ENCODE peak calls at places on chromosomes 11 and 22, in four cellular contexts. B is HFFc6; N is HFF-Myc; G is activated T-helper 1 cell treated with anti-CD3 and anti-CD28 coated beads, Interleukin-2, amount 50 U/mL, for 16 hours. F is an unnamed sample.

GRCh38 chr11:117037279-117037951 is 60.8 kb downstream of the SIK3 start:
- DNase-seq in G (no peak), B (peak), N (no peak), F (peak)

GRCh38 chr22:19994851-19995610 is 21.6 kb downstream of the ARVCF start:
- DNase-seq in N (no peak), B (no peak), G (no peak), F (no peak)

GRCh38 chr11:73851046-73851764 is 25.4 kb downstream of the COA4 start:
- DNase-seq in N (no peak), G (no peak), B (no peak), F (peak)

GRCh38 chr11:90237004-90237403 is 14.2 kb upstream of the CHORDC1 start:
- DNase-seq in B (no peak), N (no peak), G (no peak), F (peak)

GRCh38 chr11:116596346-116597260 is 176.2 kb downstream of the BUD13 start:
- DNase-seq in G (no peak), B (no peak), N (no peak), F (no peak)

GRCh38 chr22:50326959-50327710 is at the start of gene DENND6B:
- DNase-seq in G (peak), N (no peak), B (peak), F (peak)

GRCh38 chr11:134841411-134841810 is 429.4 kb upstream of the B3GAT1 start:
- DNase-seq in N (no peak), G (no peak), B (no peak), F (no peak)

GRCh38 chr11:91970604-91971003 is 254.0 kb upstream of the FAT3 start:
- DNase-seq in N (no peak), G (no peak), B (no peak), F (no peak)

GRCh38 chr11:64712430-64713030 is 10.5 kb downstream of the NRXN2 start:
- DNase-seq in N (no peak), B (no peak), G (no peak), F (no peak)

GRCh38 chr11:79439430-79439892 is 1.4 kb downstream of the TENM4 start:
- DNase-seq in B (peak), N (no peak), G (no peak), F (no peak)

GRCh38 chr22:33034753-33035152 is 23.4 kb downstream of the SYN3 start:
- DNase-seq in G (no peak), N (no peak), B (no peak), F (no peak)

GRCh38 chr22:19986410-19987341 is 29.9 kb downstream of the ARVCF start:
- DNase-seq in B (peak), N (no peak), G (peak), F (peak)

GRCh38 chr22:30628491-30628890 is 7.1 kb upstream of the SLC35E4 start:
- DNase-seq in B (no peak), N (no peak), G (no peak), F (no peak)

GRCh38 chr11:102115557-102115956 is 5.3 kb downstream of the YAP1 start:
- DNase-seq in N (no peak), G (no peak), B (peak), F (no peak)

GRCh38 chr11:68314886-68315580 is 2.6 kb downstream of the LRP5 start:
- DNase-seq in G (no peak), N (no peak), B (no peak), F (no peak)

GRCh38 chr11:66072518-66072917 is 2.4 kb downstream of the PACS1 start:
- DNase-seq in N (no peak), G (no peak), B (no peak), F (no peak)

GRCh38 chr11:68297052-68297378 is 15.4 kb upstream of the LRP5 start:
- DNase-seq in B (no peak), N (no peak), G (no peak), F (no peak)

GRCh38 chr11:79047356-79047755 is 393.5 kb downstream of the TENM4 start:
- DNase-seq in B (no peak), G (no peak), N (no peak), F (no peak)

GRCh38 chr11:19996591-19996990 is 163.7 kb downstream of the DBX1 start:
- DNase-seq in G (no peak), B (no peak), N (no peak), F (no peak)

GRCh38 chr11:75531325-75531724 is 5.6 kb upstream of the GDPD5 start:
- DNase-seq in N (no peak), B (no peak), G (no peak), F (no peak)